ENCODE peak calls at places on chromosomes 1 and 21, in eight cellular contexts. K is IMR-90, Z is neural progenitor cell, S is OCI-LY7, Q is spleen, P is fibroblast of lung, J is cardiac muscle cell, M is Panc1. R is an unnamed sample.

GRCh38 chr1:48924099-48924498 is 147.4 kb upstream of the BEND5 start:
- DNase-seq in K (no peak), Z (no peak), S (no peak), Q (no peak), P (no peak), J (no peak), M (no peak), R (no peak)

GRCh38 chr1:230188826-230189225 is 121.8 kb downstream of the GALNT2 start:
- DNase-seq in K (no peak), Z (no peak), S (no peak), Q (no peak), P (no peak), J (no peak), M (no peak), R (no peak)

GRCh38 chr1:226643701-226644540 is 95.2 kb downstream of the ITPKB start:
- DNase-seq in K (no peak), Z (no peak), S (peak), Q (peak), P (no peak), J (no peak), M (no peak), R (peak)

GRCh38 chr1:203776636-203777035 is 11.7 kb downstream of the LAX1 start:
- DNase-seq in K (no peak), Z (peak), S (peak), Q (no peak), P (no peak), J (peak), M (no peak), R (no peak)

GRCh38 chr1:176338897-176339296 is 124.1 kb upstream of the PAPPA2 start:
- DNase-seq in K (no peak), Z (no peak), S (no peak), Q (no peak), P (no peak), J (no peak), M (no peak), R (no peak)

GRCh38 chr1:218686258-218686657 is 341.1 kb downstream of the TGFB2 start:
- DNase-seq in K (peak), Z (no peak), S (no peak), Q (no peak), P (peak), J (no peak), M (no peak), R (no peak)

GRCh38 chr21:45420623-45421041 is 15.7 kb downstream of the COL18A1 start:
- DNase-seq in K (no peak), Z (no peak), S (no peak), Q (peak), P (peak), J (peak), M (no peak), R (peak)

GRCh38 chr1:246110343-246111219 is 396.5 kb downstream of the SMYD3 start:
- DNase-seq in K (peak), Z (peak), S (no peak), Q (no peak), P (peak), J (no peak), M (no peak), R (peak)

GRCh38 chr1:180778782-180779398 is 133.8 kb upstream of the KIAA1614 start:
- DNase-seq in K (no peak), Z (peak), S (peak), Q (no peak), P (no peak), J (peak), M (no peak), R (no peak)

GRCh38 chr1:108066808-108067207 is 101.8 kb upstream of the VAV3 start:
- DNase-seq in K (no peak), Z (no peak), S (no peak), Q (no peak), P (no peak), J (no peak), M (no peak), R (no peak)

GRCh38 chr1:167460836-167461235 is 57.5 kb downstream of the CD247 start:
- DNase-seq in K (no peak), Z (no peak), S (no peak), Q (no peak), P (no peak), J (no peak), M (no peak), R (peak)

GRCh38 chr21:43916076-43916475 is 51.1 kb downstream of the AGPAT3 start:
- DNase-seq in K (no peak), Z (no peak), S (no peak), Q (peak), P (no peak), J (no peak), M (no peak), R (no peak)

GRCh38 chr1:6447818-6448748 is 17.9 kb downstream of the TNFRSF25 start:
- DNase-seq in K (no peak), Z (peak), S (peak), Q (no peak), P (no peak), J (peak), M (no peak), R (no peak)

GRCh38 chr1:161189036-161189435 is 9.8 kb downstream of the ADAMTS4 start:
- DNase-seq in K (no peak), Z (no peak), S (no peak), Q (peak), P (no peak), J (no peak), M (no peak), R (no peak)

GRCh38 chr21:34604556-34604955 is 10.4 kb downstream of the RCAN1 start:
- DNase-seq in K (no peak), Z (no peak), S (no peak), Q (no peak), P (no peak), J (no peak), M (no peak), R (no peak)

GRCh38 chr1:35488346-35488745 is 68.9 kb downstream of the KIAA0319L start:
- DNase-seq in K (peak), Z (no peak), S (no peak), Q (no peak), P (no peak), J (no peak), M (no peak), R (no peak)

GRCh38 chr1:157161901-157162300 is 23.7 kb upstream of the ETV3 start:
- DNase-seq in K (no peak), Z (no peak), S (no peak), Q (no peak), P (no peak), J (no peak), M (no peak), R (no peak)

GRCh38 chr1:23964790-23965740 is 5.4 kb downstream of the PNRC2 start:
- DNase-seq in K (peak), Z (no peak), S (no peak), Q (no peak), P (no peak), J (no peak), M (no peak), R (no peak)

GRCh38 chr1:48492392-48492791 is 20.4 kb upstream of the SPATA6 start:
- DNase-seq in K (no peak), Z (no peak), S (no peak), Q (no peak), P (no peak), J (no peak), M (no peak), R (no peak)

GRCh38 chr1:202348509-202349262 is at the start of gene PPP1R12B:
- DNase-seq in K (peak), Z (peak), S (peak), Q (peak), P (peak), J (peak), M (peak), R (peak)

GRCh38 chr1:53379662-53380002 is 51.8 kb upstream of the LRP8 start:
- DNase-seq in K (no peak), Z (no peak), S (no peak), Q (no peak), P (no peak), J (no peak), M (no peak), R (no peak)

GRCh38 chr1:67749263-67749843 is 64.4 kb downstream of the GADD45A start:
- DNase-seq in K (no peak), Z (peak), S (no peak), Q (no peak), P (no peak), J (no peak), M (no peak), R (no peak)

GRCh38 chr1:19824541-19824940 is 9.5 kb upstream of the RNF186 start:
- DNase-seq in K (peak), Z (no peak), S (no peak), Q (no peak), P (peak), J (no peak), M (no peak), R (no peak)

GRCh38 chr1:34681481-34682451 is 73.1 kb upstream of the GJB5 start:
- DNase-seq in K (peak), Z (peak), S (peak), Q (no peak), P (peak), J (peak), M (peak), R (no peak)

GRCh38 chr1:223695941-223696340 is 16.4 kb upstream of the CAPN2 start:
- DNase-seq in K (no peak), Z (no peak), S (no peak), Q (no peak), P (peak), J (no peak), M (no peak), R (no peak)

GRCh38 chr1:58929667-58930325 is 145.9 kb upstream of the JUN start:
- DNase-seq in K (no peak), Z (no peak), S (no peak), Q (no peak), P (peak), J (no peak), M (no peak), R (no peak)

GRCh38 chr1:58932820-58933598 is 149.2 kb upstream of the JUN start:
- DNase-seq in K (peak), Z (no peak), S (no peak), Q (no peak), P (peak), J (no peak), M (peak), R (no peak)

GRCh38 chr1:58933599-58933926 is 149.7 kb upstream of the JUN start:
- DNase-seq in K (peak), Z (no peak), S (no peak), Q (no peak), P (no peak), J (no peak), M (no peak), R (no peak)

GRCh38 chr1:58931024-58931423 is 147.2 kb upstream of the JUN start:
- DNase-seq in K (no peak), Z (no peak), S (no peak), Q (no peak), P (no peak), J (no peak), M (no peak), R (no peak)

DNA sequence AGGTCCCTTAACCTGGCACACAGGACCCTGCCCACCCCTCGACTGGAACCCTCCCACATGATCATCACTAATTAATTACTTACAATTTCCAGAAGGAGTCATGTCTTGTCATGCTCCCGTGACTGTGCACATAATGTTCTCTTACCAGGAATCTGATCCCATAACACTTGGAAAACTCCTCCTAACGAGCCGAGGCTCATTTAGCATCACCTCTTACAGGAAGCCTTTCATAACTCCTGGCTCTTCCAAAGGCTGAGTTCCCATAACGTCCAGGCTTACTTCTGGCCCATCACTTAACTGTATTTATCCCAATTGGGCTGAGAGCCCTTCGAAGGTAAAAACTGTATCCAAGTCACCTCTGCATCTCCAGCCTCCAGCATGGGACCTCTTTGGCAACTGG is 147.9 kb upstream of the JUN start:
- DNase-seq in K (no peak), Z (no peak), S (no peak), Q (no peak), P (no peak), J (no peak), M (no peak), R (no peak)
- H3K27ac ChIP-seq in K (no peak), Z (no peak), S (no peak), Q (no peak), P (no peak), J (no peak), M (peak), R (no peak)

GRCh38 chr1:147665521-147665920 is 4.8 kb downstream of the ACP6 start:
- DNase-seq in K (no peak), Z (peak), S (no peak), Q (no peak), P (no peak), J (no peak), M (no peak), R (no peak)
- TF ChIP-seq CTCF in K (peak), Z (peak), S (peak), Q (no peak), P (peak), J (peak), M (peak), R (no peak)

DNA sequence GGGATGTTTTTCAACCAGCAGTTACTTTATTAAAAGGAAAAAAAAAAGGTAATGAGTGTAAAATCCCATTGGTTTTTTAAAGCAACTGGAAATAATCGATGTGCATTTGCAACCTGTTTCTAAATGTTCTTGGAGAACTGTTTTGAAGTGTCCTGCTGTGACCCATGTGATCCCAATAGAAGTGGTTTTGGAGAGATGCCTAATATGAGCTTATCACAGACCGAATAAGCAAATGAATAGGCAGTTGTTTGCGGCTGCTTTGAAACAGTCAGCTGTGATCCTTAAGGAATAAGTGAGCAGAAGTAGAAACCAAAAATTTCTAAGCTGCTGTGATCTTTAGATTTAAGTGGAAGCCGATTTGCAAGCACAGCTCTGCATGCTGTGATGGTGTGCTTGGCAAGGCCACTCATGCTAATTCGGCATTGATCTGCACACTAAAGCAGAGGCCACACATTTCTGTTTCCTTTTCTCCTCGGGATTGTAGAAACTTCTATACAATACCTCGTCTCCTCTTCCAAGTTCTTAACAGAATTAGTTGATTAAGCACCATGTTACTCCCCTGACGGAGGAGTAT is 329.5 kb upstream of the DUSP10 start:
- DNase-seq in K (no peak), Z (peak), S (no peak), Q (no peak), P (peak), J (peak), M (no peak), R (no peak)
- H3K27ac ChIP-seq in K (no peak), Z (no peak), S (no peak), Q (no peak), P (no peak), J (no peak), M (no peak), R (no peak)

DNA sequence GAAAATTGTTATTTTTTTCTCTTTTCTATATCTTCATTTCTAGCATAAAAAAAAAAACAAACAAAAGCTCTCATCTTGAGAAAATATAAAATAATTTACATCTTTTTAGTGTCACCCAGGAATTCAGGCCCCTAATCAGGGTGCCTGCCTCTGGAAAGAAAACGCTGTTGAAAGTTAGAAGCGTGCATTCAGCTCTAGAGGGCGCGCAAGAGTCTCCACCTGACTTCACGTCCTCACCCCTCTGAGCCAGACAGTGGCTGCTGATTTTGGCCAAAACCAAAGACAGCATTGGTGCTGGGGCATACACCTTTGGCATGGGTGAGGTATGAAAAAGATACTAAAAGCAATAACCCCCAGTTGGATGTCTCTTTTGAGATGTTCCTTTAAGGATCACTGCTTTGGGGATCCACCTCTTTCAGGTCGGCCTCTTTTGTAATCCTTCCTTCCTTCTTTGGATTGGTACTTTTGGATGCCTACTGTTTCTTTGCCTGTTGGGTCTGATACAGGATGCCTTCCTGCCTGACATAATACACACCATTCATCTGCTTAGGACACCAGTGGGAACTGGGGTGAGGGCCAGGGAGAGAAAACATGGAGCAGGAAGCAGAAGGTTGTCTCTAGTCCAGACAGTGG is 77.6 kb upstream of the CHRM3 start:
- DNase-seq in K (no peak), Z (peak), S (no peak), Q (no peak), P (peak), J (peak), M (peak), R (no peak)
- TF ChIP-seq CTCF in K (no peak), Z (peak), S (peak), Q (peak), P (peak), J (peak), M (peak), R (peak)